ENCODE peak calls at places on chromosomes 2 and 18, in ten cellular contexts. O is OCI-LY7, P is IMR-90, Y is brain microvascular endothelial cell, B is upper lobe of right lung, K is breast epithelium, I is astrocyte of the cerebellum, R is heart left ventricle, Q is kidney epithelial cell, G is stomach. A is an unnamed sample.

GRCh38 chr18:69215151-69215550 is 185.5 kb upstream of the DOK6 start:
- DNase-seq in O (no peak), P (no peak), Y (no peak), B (no peak), K (no peak), I (no peak), R (no peak), Q (no peak), G (no peak), A (no peak)

GRCh38 chr2:30255466-30256408 is 24.4 kb downstream of the LBH start:
- DNase-seq in O (no peak), P (no peak), Y (no peak), B (no peak), K (no peak), I (no peak), R (peak), Q (no peak), G (no peak), A (no peak)

GRCh38 chr2:33437297-33437696 is 39.2 kb upstream of the RASGRP3 start:
- DNase-seq in O (no peak), P (peak), Y (peak), B (no peak), K (no peak), I (peak), R (no peak), Q (peak), G (no peak), A (no peak)

GRCh38 chr2:41698787-41699422 is 348.9 kb upstream of the PKDCC start:
- DNase-seq in O (peak), P (no peak), Y (no peak), B (peak), K (no peak), I (no peak), R (peak), Q (no peak), G (no peak), A (peak)

GRCh38 chr2:172639823-172640222 is 83.9 kb downstream of the PDK1 start:
- DNase-seq in O (no peak), P (peak), Y (peak), B (no peak), K (no peak), I (peak), R (no peak), Q (peak), G (no peak), A (no peak)

GRCh38 chr2:204225633-204226032 is 289.1 kb downstream of the ICOS start:
- DNase-seq in O (no peak), P (no peak), Y (no peak), B (no peak), K (no peak), I (no peak), R (no peak), Q (no peak), G (no peak), A (no peak)

GRCh38 chr2:226799976-226800940 is 638 bp upstream of the IRS1 start:
- DNase-seq in O (peak), P (peak), Y (no peak), B (no peak), K (peak), I (no peak), R (no peak), Q (no peak), G (peak), A (peak)

GRCh38 chr2:29223851-29224692 is 108.9 kb downstream of the CLIP4 start:
- DNase-seq in O (no peak), P (peak), Y (peak), B (peak), K (peak), I (peak), R (peak), Q (no peak), G (no peak), A (no peak)

GRCh38 chr18:59219672-59220163 is at the start of gene GRP:
- DNase-seq in O (no peak), P (no peak), Y (no peak), B (no peak), K (no peak), I (no peak), R (no peak), Q (no peak), G (no peak), A (no peak)

GRCh38 chr2:235394278-235394828 is 99.5 kb upstream of the AGAP1 start:
- DNase-seq in O (no peak), P (peak), Y (peak), B (no peak), K (no peak), I (peak), R (no peak), Q (peak), G (no peak), A (no peak)

GRCh38 chr2:157827377-157827776 is 48.8 kb downstream of the ACVR1 start:
- DNase-seq in O (no peak), P (no peak), Y (no peak), B (no peak), K (no peak), I (no peak), R (no peak), Q (no peak), G (no peak), A (no peak)

GRCh38 chr2:232385660-232386489 is 7.3 kb downstream of the ALPP start:
- DNase-seq in O (no peak), P (peak), Y (peak), B (peak), K (no peak), I (peak), R (no peak), Q (no peak), G (no peak), A (no peak)

GRCh38 chr2:105287692-105288091 is 41.8 kb downstream of the TGFBRAP1 start:
- DNase-seq in O (peak), P (peak), Y (peak), B (no peak), K (no peak), I (peak), R (no peak), Q (no peak), G (peak), A (no peak)

GRCh38 chr2:28438532-28439063 is 45.9 kb downstream of the FOSL2 start:
- DNase-seq in O (no peak), P (no peak), Y (no peak), B (no peak), K (no peak), I (no peak), R (no peak), Q (no peak), G (no peak), A (no peak)

GRCh38 chr18:23365602-23366001 is 87.5 kb upstream of the RIOK3 start:
- DNase-seq in O (no peak), P (peak), Y (peak), B (no peak), K (no peak), I (no peak), R (no peak), Q (no peak), G (no peak), A (no peak)

GRCh38 chr2:42961385-42961800 is 169.0 kb upstream of the HAAO start:
- DNase-seq in O (peak), P (no peak), Y (no peak), B (no peak), K (peak), I (no peak), R (peak), Q (no peak), G (no peak), A (no peak)

GRCh38 chr2:219308142-219309093 is 783 bp downstream of the PTPRN start:
- DNase-seq in O (peak), P (peak), Y (peak), B (peak), K (no peak), I (no peak), R (peak), Q (no peak), G (peak), A (peak)

GRCh38 chr18:10442551-10442971 is 11.9 kb upstream of the APCDD1 start:
- DNase-seq in O (no peak), P (no peak), Y (no peak), B (no peak), K (no peak), I (no peak), R (no peak), Q (no peak), G (no peak), A (no peak)

GRCh38 chr2:226898925-226899324 is 63.1 kb downstream of the RHBDD1 start:
- DNase-seq in O (no peak), P (no peak), Y (no peak), B (no peak), K (no peak), I (no peak), R (no peak), Q (no peak), G (no peak), A (no peak)

GRCh38 chr2:101278925-101279324 is 26.2 kb downstream of the CNOT11 start:
- DNase-seq in O (no peak), P (no peak), Y (no peak), B (no peak), K (no peak), I (no peak), R (no peak), Q (no peak), G (no peak), A (no peak)

GRCh38 chr18:74013955-74014354 is 133.7 kb downstream of the FBXO15 start:
- DNase-seq in O (no peak), P (peak), Y (peak), B (no peak), K (no peak), I (peak), R (no peak), Q (peak), G (no peak), A (no peak)

GRCh38 chr2:118231759-118232158 is 143.5 kb downstream of the INSIG2 start:
- DNase-seq in O (no peak), P (no peak), Y (no peak), B (no peak), K (no peak), I (no peak), R (no peak), Q (no peak), G (no peak), A (no peak)

GRCh38 chr2:99700482-99701398 is 210.9 kb upstream of the REV1 start:
- DNase-seq in O (no peak), P (no peak), Y (no peak), B (no peak), K (no peak), I (no peak), R (no peak), Q (no peak), G (no peak), A (no peak)

GRCh38 chr2:172938713-172939375 is 136.8 kb upstream of the MAP3K20 start:
- DNase-seq in O (no peak), P (peak), Y (no peak), B (no peak), K (no peak), I (no peak), R (no peak), Q (no peak), G (no peak), A (no peak)

GRCh38 chr2:25131253-25131566 is 37.2 kb downstream of the POMC start:
- DNase-seq in O (no peak), P (no peak), Y (no peak), B (no peak), K (no peak), I (no peak), R (no peak), Q (no peak), G (no peak), A (no peak)

GRCh38 chr2:25127631-25128030 is 40.7 kb downstream of the POMC start:
- DNase-seq in O (no peak), P (peak), Y (no peak), B (no peak), K (no peak), I (no peak), R (no peak), Q (no peak), G (no peak), A (no peak)

GRCh38 chr2:25131567-25132295 is 36.6 kb downstream of the POMC start:
- DNase-seq in O (no peak), P (no peak), Y (no peak), B (peak), K (no peak), I (no peak), R (peak), Q (no peak), G (peak), A (no peak)

GRCh38 chr2:25132296-25132630 is 36.1 kb downstream of the POMC start:
- DNase-seq in O (no peak), P (no peak), Y (no peak), B (no peak), K (no peak), I (no peak), R (no peak), Q (no peak), G (no peak), A (no peak)

DNA sequence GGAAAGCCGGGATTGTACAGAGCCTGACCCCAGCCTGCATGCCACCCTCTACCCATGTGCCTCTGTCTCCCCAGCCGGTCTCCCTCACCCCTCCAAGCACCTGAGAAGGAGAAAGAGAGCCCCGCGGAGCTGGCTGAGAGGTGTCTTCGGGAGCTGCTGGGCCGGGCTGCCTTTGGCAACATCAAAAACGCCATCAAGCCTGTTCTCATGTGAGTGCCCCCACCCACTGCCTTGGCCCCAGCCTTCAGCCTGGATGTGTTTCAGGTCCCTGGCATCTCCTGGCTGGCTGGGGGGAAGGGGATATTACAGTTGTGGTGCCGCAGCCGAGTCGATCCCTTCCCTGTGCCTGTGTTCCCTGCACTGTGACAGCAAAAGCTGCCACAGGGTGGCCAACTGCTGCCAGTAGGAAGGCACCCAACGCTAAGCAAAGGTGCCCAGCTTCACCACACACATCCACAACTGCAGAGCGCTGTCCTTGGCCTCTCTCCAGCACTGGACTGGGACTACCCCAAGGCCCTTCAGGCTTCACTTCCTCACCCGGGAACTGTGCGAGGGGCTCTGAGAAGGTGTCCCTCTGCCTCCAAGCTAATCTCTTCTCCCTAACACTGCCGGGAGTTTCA is 38.4 kb downstream of the POMC start:
- DNase-seq in O (no peak), P (no peak), Y (no peak), B (no peak), K (no peak), I (no peak), R (no peak), Q (no peak), G (no peak), A (peak)
- TF ChIP-seq CTCF in O (peak), P (no peak), Y (no peak), B (no peak), K (no peak), I (no peak), R (no peak), Q (no peak), G (no peak), A (no peak)

DNA sequence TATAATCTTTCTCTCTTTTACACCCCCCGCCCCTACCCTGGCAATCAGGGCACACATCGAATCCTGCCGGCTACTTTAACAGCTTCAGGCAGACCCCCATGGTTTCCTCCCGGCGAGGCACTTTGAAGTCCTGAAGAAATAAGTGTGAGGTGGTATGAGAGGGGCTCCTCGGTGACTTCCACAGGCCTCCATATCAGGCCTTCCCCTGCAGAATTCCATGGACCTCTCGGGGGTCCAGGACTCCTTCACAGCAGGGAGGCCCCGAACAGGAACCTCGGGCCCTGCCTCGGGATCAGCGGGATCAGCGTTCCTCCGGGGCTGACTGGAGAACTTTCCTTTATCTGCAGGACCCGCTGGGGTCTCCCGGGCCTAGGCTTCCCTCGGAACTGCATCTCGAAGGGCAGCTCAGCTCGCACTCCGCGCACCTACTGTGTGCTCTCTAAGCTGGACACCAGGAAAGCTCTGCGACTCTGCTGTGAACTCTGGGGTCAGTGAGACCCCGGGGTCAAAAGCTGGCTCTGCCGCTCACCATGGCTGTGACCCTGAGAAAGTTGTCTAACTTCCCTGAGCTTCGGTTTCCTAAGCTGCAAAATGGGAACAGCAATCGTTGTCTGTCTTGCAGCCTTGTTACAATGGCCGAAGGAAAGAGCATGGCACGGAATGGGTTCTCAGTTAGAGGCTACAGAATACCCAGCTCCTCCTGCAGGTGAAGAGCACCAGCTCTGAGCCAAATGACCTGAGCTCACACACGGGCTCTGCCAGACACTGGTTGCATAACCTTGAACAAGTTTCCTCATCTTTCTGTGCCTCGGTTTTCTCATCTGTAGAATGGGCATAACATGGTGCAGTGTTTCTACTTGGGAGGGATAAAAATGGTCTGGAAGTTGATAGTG is 97.4 kb upstream of the ID2 start:
- DNase-seq in O (peak), P (no peak), Y (no peak), B (peak), K (no peak), I (no peak), R (no peak), Q (no peak), G (peak), A (no peak)
- H3K4me3 ChIP-seq in O (peak), P (no peak), Y (peak), B (peak), K (no peak), I (no peak), R (peak), Q (no peak), G (peak), A (peak)

GRCh38 chr2:239379641-239380170 is 21.1 kb downstream of the HDAC4 start:
- DNase-seq in O (no peak), P (no peak), Y (no peak), B (no peak), K (no peak), I (no peak), R (no peak), Q (no peak), G (no peak), A (no peak)
- TF ChIP-seq CTCF in O (peak), P (no peak), Y (no peak), B (no peak), K (no peak), I (no peak), R (no peak), Q (no peak), G (no peak), A (no peak)

DNA sequence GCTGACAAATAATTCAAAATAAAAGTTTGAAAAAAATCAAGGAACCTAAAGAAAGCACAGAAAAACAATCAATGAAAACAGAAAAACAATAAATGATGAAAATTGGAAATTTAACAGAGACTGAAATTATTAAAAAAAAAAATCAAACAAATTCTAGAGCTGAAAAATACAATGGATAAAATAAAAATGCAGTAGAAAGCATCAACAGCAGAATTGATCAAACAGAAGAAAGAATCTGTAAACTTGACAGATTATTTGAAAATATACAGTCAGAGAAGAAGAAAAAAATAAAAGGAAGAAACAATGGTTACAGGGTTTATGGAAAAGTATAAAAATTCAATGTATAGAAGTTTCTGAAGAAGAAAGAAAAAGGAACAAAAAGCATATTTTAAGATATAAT is 16.2 kb downstream of the SERPINB4 start:
- DNase-seq in O (no peak), P (no peak), Y (no peak), B (no peak), K (no peak), I (no peak), R (no peak), Q (no peak), G (no peak), A (no peak)
- H3K4me3 ChIP-seq in O (no peak), P (no peak), Y (no peak), B (no peak), K (no peak), I (no peak), R (no peak), Q (no peak), G (no peak), A (no peak)

A was measured in dorsolateral prefrontal cortex.